ENCODE peak calls at places on chromosomes 6 and 20, in six cellular contexts. V, G, M, Y, D and A are unnamed samples. For H3K4me1, the result is how much of the 10 kb centered on the place peaks cover.

GRCh38 chr20:1364106-1364505 is 28.7 kb downstream of the FKBP1A start:
- DNase-seq in V (no peak), G (no peak), M (no peak), Y (no peak), D (peak), A (no peak)

GRCh38 chr6:141878686-141879085 is 254.0 kb upstream of the GJE1 start:
- DNase-seq in V (peak), G (no peak), M (no peak), Y (no peak), D (no peak), A (no peak)

GRCh38 chr6:150072201-150072600 is 3.3 kb upstream of the ULBP3 start:
- DNase-seq in V (peak), G (peak), M (no peak), Y (no peak), D (no peak), A (no peak)

GRCh38 chr6:155495011-155495768 is 39.6 kb upstream of the NOX3 start:
- DNase-seq in V (peak), G (no peak), M (peak), Y (peak), D (no peak), A (peak)

GRCh38 chr20:59013031-59013951 is 5.9 kb upstream of the TUBB1 start:
- DNase-seq in V (no peak), G (no peak), M (no peak), Y (no peak), D (peak), A (peak)

GRCh38 chr6:134956676-134957075 is 6.8 kb upstream of the ALDH8A1 start:
- DNase-seq in V (no peak), G (no peak), M (no peak), Y (no peak), D (no peak), A (no peak)

GRCh38 chr20:32062776-32063170 is 10.7 kb downstream of the HCK start:
- DNase-seq in V (no peak), G (no peak), M (no peak), Y (no peak), D (no peak), A (peak)

GRCh38 chr20:46998497-46999190 is 104.0 kb downstream of the EYA2 start:
- DNase-seq in V (no peak), G (no peak), M (no peak), Y (no peak), D (no peak), A (no peak)

GRCh38 chr6:21294144-21294543 is 299.4 kb upstream of the SOX4 start:
- DNase-seq in V (no peak), G (no peak), M (no peak), Y (no peak), D (no peak), A (no peak)

GRCh38 chr6:155328074-155328538 is 13.8 kb upstream of the TFB1M start:
- DNase-seq in V (no peak), G (no peak), M (no peak), Y (no peak), D (no peak), A (no peak)

GRCh38 chr6:168223755-168224154 is 95.8 kb downstream of the DACT2 start:
- DNase-seq in V (no peak), G (no peak), M (no peak), Y (no peak), D (no peak), A (no peak)

GRCh38 chr20:47973519-47974233 is 188.4 kb upstream of the SULF2 start:
- DNase-seq in V (no peak), G (no peak), M (no peak), Y (peak), D (no peak), A (no peak)

GRCh38 chr6:137729866-137730629 is 137.0 kb upstream of the TNFAIP3 start:
- DNase-seq in V (peak), G (no peak), M (no peak), Y (no peak), D (no peak), A (no peak)

GRCh38 chr6:104955927-104956662 is 812 bp upstream of the LIN28B start:
- DNase-seq in V (peak), G (no peak), M (no peak), Y (peak), D (no peak), A (no peak)

GRCh38 chr6:135231469-135231844 is 50.3 kb downstream of the MYB start:
- DNase-seq in V (no peak), G (no peak), M (no peak), Y (no peak), D (no peak), A (no peak)

GRCh38 chr20:54860716-54861115 is 385.3 kb downstream of the DOK5 start:
- DNase-seq in V (no peak), G (no peak), M (no peak), Y (no peak), D (no peak), A (no peak)

DNA sequence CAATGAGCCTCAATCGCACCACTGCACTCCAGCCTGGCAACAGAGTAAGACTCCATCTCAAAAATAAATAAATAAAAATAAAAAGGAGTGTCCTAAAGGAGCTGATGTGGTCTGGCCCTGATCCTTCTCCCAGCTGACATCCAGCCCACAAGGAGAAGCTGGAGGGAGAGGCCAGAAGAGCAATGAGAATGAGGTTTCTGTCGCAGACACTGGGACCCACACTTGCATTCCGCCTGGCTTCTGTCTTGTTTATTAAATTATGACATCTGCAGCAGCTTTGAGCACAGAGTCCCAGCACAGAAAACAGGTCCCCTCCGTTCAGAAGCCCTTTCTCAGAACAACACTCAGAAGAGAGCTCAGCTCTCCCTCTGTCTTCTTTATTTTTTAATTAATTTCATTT is 10.3 kb upstream of the E2F1 start:
- DNase-seq in V (no peak), G (no peak), M (no peak), Y (no peak), D (no peak), A (no peak)
- H3K4me1 ChIP-seq in V (under half), G (under half), M (under half), Y (under half), D (under half), A (under half)

DNA sequence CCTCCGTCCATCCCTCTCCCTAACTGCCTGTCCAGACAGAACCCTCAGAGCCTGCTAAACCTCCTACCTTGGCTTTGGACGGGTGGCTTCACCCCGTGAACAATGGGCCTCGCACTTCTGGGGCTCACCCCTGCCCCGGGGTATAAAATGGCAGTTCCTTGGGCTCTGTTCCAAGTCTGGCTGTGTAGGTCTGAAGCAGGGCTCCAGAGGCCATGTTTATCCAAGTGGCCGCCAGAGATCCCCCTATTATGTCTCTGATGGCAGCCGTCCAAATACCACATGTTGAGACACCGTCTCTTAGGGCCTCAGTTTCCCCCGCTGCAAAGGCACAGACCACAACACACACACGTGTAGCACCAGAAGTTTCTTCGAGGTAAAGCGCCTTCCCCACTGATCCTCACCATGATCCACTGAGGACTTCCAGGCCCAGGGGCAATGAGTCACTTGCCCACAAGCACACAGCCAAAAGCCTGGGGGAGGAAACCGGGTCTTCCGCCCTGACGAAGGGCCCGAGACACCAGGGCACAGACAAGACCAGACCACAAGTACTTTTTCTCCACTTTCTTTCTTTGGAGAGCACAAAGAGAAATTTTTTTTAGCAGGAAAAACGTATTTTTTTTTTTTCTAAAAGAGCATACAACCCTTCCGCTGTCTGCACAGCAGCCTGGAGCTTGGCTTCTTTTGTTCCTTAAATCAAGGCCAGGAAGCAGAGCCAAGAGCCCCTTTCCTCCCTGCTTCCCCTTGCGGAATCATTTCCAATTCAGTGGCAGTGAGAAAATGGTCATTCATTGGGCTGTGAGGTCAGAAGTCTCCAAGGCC is 11.8 kb downstream of the CPNE5 start:
- DNase-seq in V (peak), G (peak), M (no peak), Y (no peak), D (peak), A (no peak)
- H3K27ac ChIP-seq in V (no peak), G (no peak), M (no peak), Y (no peak), D (no peak), A (peak)

GRCh38 chr6:157699777-157700636 is 123.0 kb upstream of the SNX9 start:
- DNase-seq in V (no peak), G (no peak), M (no peak), Y (no peak), D (no peak), A (no peak)
- H3K4me1 ChIP-seq in V (under half), G (under half), M (under half), Y (under half), D (under half), A (under half)

DNA sequence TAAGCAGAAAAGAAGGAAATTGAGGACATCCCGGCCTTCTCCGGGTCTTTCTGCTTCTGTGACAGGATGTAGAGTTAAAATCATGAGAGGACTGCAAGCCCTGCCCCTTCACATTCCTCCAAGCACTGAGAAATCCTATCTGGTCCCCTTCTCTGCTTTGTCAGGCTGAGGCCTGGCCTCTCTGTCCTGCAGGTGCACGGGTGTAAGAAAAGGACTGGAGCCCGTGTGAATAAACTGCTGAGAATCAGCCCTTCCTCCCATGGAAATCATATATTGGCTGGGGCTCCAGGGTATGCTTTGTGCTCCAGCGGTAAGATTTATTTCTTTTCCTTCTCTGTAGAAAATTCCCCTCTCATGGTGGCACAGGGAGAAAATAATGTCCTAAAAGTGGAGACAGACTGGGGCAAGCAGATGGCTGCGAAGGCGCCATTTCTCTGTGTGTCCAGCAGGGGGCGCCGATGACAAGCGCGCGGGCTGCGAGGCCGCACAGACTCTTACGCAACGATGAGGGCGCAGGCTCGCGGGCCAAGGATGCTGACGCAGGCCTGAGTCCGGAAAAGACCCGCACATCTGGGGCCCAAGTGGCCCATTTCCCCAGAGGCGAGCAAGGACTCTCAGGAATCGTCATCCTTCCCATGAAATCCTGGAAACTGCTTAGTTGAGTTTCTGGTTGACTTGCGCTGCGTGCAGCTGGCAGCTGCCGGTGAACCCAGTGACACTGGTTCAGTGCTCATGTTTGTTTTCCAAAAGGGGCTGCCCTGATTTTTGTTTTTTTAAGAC is 258.6 kb downstream of the ADGB start:
- DNase-seq in V (peak), G (peak), M (peak), Y (peak), D (peak), A (peak)
- H3K27ac ChIP-seq in V (peak), G (no peak), M (peak), Y (no peak), D (no peak), A (peak)

DNA sequence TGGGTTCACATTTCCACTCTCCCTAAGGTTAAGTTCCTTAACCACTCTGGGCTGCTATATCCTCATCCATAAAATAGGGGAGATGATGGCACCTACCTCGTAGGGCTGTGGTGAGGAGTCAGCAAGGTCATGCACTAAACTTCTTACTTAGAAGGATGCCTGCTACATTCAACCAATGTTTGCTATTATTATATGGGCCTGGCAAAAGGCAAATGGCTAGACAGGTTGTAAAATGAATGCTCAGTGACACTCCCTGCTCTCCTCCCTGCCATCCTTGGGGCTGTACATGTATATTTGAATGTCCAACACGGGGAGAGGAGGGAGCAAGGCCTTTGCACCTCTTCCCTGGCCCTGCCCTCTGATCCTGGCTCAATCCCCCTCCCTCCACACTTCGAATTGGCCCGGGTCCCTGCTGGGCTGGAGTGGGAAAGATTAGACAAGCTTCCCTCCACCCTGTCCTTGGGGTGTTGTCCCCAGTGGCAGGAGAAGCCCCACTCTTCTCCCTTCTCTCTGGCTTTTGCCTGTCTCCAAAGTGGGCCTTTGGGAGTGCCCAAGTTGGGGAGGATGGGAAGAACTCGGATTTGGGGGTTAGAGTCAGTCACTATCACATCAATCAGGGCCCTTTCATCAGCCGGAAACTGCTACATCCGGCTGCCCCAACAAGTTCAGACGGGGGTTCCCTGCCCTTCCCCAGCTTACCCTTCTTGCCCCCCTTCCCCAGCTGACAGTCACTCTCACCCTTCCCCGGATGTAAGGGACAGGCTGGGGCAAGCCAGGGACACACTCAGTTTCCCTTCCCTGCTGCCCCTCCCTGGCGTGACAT is 36.3 kb upstream of the VEGFA start:
- DNase-seq in V (no peak), G (peak), M (no peak), Y (no peak), D (peak), A (no peak)
- H3K4me1 ChIP-seq in V (under half), G (half or more), M (under half), Y (under half), D (under half), A (under half)

DNA sequence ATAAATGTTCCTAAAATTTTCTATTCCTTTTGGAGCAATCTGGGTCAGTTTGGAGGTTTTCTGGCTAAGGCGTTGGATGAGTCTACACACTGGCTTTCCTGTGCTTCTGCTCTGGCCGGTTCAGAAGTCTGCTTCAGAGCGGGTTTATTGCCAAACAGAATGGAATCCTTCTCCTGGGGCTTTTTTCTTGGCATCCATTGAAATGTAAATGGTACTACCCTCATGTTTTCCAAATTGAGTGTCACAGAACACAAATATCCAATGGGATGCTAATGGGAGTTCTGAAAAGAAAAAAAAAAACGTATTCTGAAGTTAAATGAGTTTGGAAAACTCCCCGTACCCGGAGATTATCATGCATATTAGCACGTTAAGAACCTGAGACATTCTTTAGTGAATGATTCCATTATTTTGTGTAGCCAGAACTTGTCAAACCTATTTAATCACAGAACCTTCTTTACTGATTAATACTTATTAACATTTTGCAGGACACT is 930.3 kb downstream of the QKI start:
- DNase-seq in V (no peak), G (no peak), M (no peak), Y (no peak), D (no peak), A (no peak)
- H3K27ac ChIP-seq in V (no peak), G (no peak), M (no peak), Y (no peak), D (no peak), A (peak)

GRCh38 chr6:43968110-43968965 is 158.9 kb downstream of the MRPL14 start:
- DNase-seq in V (no peak), G (no peak), M (no peak), Y (peak), D (no peak), A (no peak)
- H3K4me1 ChIP-seq in V (under half), G (under half), M (under half), Y (under half), D (under half), A (under half)

GRCh38 chr6:112245511-112246203 is 8.7 kb downstream of the LAMA4 start:
- DNase-seq in V (peak), G (no peak), M (no peak), Y (no peak), D (no peak), A (no peak)
- H3K27ac ChIP-seq in V (no peak), G (no peak), M (peak), Y (no peak), D (no peak), A (peak)

GRCh38 chr20:62527781-62528180 is 52.0 kb upstream of the GATA5 start:
- DNase-seq in V (no peak), G (no peak), M (no peak), Y (no peak), D (no peak), A (no peak)

GRCh38 chr20:62528983-62529891 is 53.4 kb upstream of the GATA5 start:
- DNase-seq in V (no peak), G (no peak), M (no peak), Y (no peak), D (no peak), A (no peak)

GRCh38 chr20:62531046-62531838 is 55.4 kb upstream of the GATA5 start:
- DNase-seq in V (no peak), G (no peak), M (no peak), Y (no peak), D (no peak), A (no peak)

GRCh38 chr20:62530643-62531032 is 54.8 kb upstream of the GATA5 start:
- DNase-seq in V (no peak), G (no peak), M (no peak), Y (no peak), D (no peak), A (no peak)

GRCh38 chr20:62529916-62530642 is 54.3 kb upstream of the GATA5 start:
- DNase-seq in V (no peak), G (no peak), M (no peak), Y (no peak), D (no peak), A (no peak)
- H3K4me1 ChIP-seq in V (under half), G (under half), M (under half), Y (under half), D (under half), A (under half)